ENCODE peak calls at places on chromosomes 5 and 9, in nine cellular contexts. V is transverse colon; T is bronchial epithelial cell; J is heart right ventricle; C is CD8-positive, alpha-beta T cell; Z is choroid plexus epithelial cell; U is left ventricle myocardium inferior; A is neural progenitor cell; E is GM12878. O is an unnamed sample.

GRCh38 chr9:19028835-19029451 is 4.1 kb downstream of the SAXO1 start:
- DNase-seq in E (no peak), C (no peak), J (peak; percentile 60), U (no peak), Z (peak; percentile 87), T (peak; percentile 52), V (peak; percentile 29), A (peak; percentile 81), O (peak; percentile 85)

GRCh38 chr9:78273761-78274160 is 23.2 kb upstream of the PSAT1 start:
- DNase-seq in T (peak; percentile 16), A (no peak), E (no peak), V (no peak), C (no peak), U (no peak), J (no peak), Z (peak; percentile 69), O (peak; percentile 44)

GRCh38 chr9:124635285-124635684 is 128.1 kb upstream of the NR5A1 start:
- DNase-seq in U (no peak), T (no peak), V (no peak), E (no peak), Z (no peak), J (no peak), C (no peak), A (no peak), O (no peak)

GRCh38 chr5:158380661-158381060 is 521.7 kb upstream of the CLINT1 start:
- DNase-seq in Z (no peak), U (no peak), J (no peak), V (no peak), A (no peak), T (peak; percentile 86), C (no peak), E (no peak), O (no peak)

GRCh38 chr5:134477462-134478245 is 47.8 kb upstream of the JADE2 start:
- DNase-seq in T (no peak), Z (peak; percentile 28), U (no peak), E (no peak), A (no peak), C (no peak), J (no peak), V (peak; percentile 34), O (peak; percentile 45)

GRCh38 chr9:129990269-129991005 is 52.6 kb downstream of the FNBP1 start:
- DNase-seq in A (no peak), V (peak; percentile 37), T (no peak), Z (no peak), U (no peak), C (no peak), E (no peak), J (no peak), O (no peak)

GRCh38 chr5:40503438-40503837 is 176.3 kb upstream of the PTGER4 start:
- DNase-seq in C (no peak), T (no peak), U (no peak), A (no peak), V (peak; percentile 14), E (no peak), J (no peak), Z (peak; percentile 14), O (no peak)

GRCh38 chr9:33468797-33469621 is 4.7 kb downstream of the NOL6 start:
- DNase-seq in U (no peak), Z (no peak), E (no peak), C (no peak), T (no peak), J (no peak), A (no peak), V (no peak), O (no peak)

GRCh38 chr5:66849803-66850202 is 253.6 kb downstream of the MAST4 start:
- DNase-seq in V (no peak), U (no peak), C (no peak), T (peak; percentile 95), Z (peak; percentile 64), J (no peak), E (no peak), A (no peak), O (peak; percentile 82)

GRCh38 chr9:121858788-121859187 is 207.4 kb downstream of the DAB2IP start:
- DNase-seq in V (no peak), U (no peak), C (no peak), T (no peak), Z (no peak), A (no peak), E (no peak), J (no peak), O (no peak)

GRCh38 chr9:77707696-77708095 is 59.6 kb upstream of the GNA14 start:
- DNase-seq in V (peak; percentile 51), T (peak; percentile 97), U (peak; percentile 51), J (peak; percentile 46), E (no peak), A (no peak), Z (peak; percentile 99), C (no peak), O (peak; percentile 98)

GRCh38 chr9:131008086-131008485 is 888 bp upstream of the LAMC3 start:
- DNase-seq in C (no peak), T (no peak), J (no peak), E (no peak), A (no peak), V (no peak), Z (no peak), U (no peak), O (no peak)

DNA sequence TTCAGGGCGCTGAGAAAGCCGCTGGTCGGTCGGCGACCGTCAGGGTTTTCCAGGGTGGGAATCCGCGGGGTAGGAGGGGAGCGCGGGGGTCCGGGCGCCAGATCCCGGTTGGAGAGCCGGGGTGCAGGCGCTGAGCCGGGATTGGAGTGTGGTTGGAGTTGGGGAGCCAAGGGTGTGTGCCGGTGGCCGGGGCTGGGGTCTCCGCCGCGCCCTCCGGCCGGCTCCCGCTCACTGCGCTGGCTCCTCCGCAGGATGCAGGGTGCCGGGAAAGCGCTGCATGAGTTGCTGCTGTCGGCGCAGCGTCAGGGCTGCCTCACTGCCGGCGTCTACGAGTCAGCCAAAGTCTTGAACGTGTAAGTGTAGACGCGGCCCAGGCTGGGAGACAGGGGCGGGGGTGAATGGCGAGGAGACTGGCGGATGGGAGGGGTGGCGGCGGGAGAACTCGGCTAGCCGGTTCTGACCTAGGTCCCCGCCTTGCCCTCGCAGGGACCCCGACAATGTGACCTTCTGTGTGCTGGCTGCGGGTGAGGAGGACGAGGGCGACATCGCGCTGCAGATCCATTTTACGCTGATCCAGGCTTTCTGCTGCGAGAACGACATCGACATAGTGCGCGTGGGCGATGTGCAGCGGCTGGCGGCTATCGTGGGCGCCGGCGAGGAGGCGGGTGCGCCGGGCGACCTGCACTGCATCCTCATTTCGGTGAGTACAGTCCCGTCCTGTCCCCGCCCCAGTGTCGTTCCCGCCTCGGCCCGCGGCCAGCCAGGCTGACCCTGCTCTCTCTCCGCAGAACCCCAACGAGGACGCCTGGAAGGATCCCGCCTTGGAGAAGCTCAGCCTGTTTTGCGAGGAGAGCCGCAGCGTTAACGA is 603 bp downstream of the GADD45G start:
- DNase-seq in T (peak; percentile 28), V (peak; percentile 65), Z (peak; percentile 44), C (peak; percentile 27), A (peak; percentile 62), U (peak; percentile 69), J (peak; percentile 59), E (no peak), O (peak; percentile 47)
- H3K4me3 ChIP-seq in T (peak overlapping the region; percentile 52), V (peak overlapping the region; percentile 66), Z (peak overlapping the region; percentile 50), C (peak overlapping the region; percentile 64), A (peak overlapping the region; percentile 48), U (peak overlapping the region; percentile 76), J (peak overlapping the region; percentile 75), E (peak overlapping the region; percentile 59), O (peak overlapping the region; percentile 51)

DNA sequence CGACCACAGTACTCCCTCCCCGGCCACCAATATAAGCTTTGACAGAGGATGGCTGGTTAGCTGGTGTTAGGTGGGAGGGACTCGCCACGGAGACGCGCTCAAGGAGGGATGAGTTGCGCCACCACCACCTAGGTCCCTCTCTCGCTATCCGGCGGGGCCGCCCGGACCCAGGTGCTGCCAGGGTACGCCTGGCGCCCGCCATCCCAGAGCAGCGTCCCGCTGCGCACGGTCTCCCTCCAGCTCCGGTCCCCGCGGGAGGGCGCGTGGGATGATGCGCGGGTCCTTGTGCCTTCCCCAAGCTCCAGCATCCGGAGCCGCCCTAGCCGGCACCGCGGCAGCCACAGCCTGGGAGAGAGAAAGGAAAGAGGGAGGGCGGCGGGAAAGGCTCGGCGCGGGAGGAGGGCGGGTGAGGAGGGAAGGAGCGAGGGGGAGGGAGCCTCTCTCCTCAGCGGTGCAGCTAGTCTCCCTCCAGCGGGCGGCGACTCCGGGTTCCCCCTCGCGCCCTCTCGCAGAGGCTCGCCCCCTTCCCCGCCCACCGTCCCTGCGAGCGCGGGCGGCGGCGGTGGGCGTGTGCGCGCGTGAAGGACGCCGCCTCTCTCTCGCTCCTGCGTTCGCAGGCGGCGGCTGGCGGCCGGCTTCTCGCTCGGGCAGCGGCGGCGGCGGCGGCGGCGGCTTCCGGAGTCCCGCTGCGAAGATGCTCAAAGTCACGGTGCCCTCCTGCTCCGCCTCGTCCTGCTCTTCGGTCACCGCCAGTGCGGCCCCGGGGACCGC is at the start of gene CAMK4:
- DNase-seq in C (peak; percentile 78), J (peak; percentile 54), Z (peak; percentile 59), V (peak; percentile 60), A (peak; percentile 93), E (no peak), U (peak; percentile 62), T (peak; percentile 39), O (peak; percentile 73)
- TF ChIP-seq CTCF in C (peak; percentile 46), J (no peak), Z (no peak), V (no peak), A (peak; percentile 28), E (peak; percentile 35), U (peak; percentile 27), T (no peak), O (peak; percentile 16)

DNA sequence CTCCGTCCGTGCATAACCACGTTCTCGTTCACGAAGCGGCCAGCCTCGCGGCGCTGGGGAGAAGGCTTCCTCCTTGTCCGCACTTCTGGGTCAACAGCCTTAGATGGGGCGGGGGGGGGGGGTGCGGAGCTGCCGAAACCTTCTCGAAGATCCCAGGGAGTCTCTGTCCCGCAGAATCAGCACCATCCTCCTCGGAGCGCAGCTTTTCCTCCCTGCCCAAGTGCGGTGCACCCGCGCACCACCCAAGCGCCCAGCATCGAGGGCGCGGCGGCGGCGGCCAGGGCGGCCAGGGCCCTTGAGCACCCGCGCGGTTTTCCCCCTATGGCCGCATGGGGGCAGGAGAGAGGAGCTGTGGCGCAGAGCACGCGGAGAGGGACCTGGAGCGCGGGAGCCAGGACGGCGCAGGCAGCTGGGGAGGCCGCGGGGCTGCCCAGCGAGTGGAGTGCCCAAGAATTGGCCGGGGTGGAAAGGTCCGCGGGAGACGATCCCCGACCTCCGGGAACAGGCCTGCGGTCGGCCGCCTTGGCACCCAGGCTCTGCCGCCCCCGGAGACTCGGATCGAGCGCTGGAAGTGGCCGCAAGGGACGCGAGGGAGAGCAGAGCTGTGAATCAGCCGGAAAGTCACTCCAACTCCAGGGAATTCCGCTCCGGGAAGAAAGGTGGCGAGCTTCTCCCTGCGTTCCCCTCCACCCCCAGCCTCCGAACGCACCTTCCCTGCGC is 43.1 kb downstream of the TMEM174 start:
- DNase-seq in J (peak; percentile 58), C (peak; percentile 42), U (peak; percentile 66), A (peak; percentile 91), V (peak; percentile 83), T (peak; percentile 61), Z (peak; percentile 77), E (no peak), O (peak; percentile 80)
- H3K4me3 ChIP-seq in J (peak overlapping the region; percentile 38), C (peak overlapping the region; percentile 39), U (peak overlapping the region; percentile 61), A (peak overlapping the region; percentile 41), V (no peak overlapping the region), T (peak overlapping the region; percentile 39), Z (peak overlapping the region; percentile 59), E (no peak overlapping the region), O (peak overlapping the region; percentile 26)

GRCh38 chr5:145347026-145347616 is 488.0 kb downstream of the PRELID2 start:
- DNase-seq in T (peak; percentile 47), J (no peak), E (no peak), V (no peak), Z (peak; percentile 94), A (peak; percentile 62), U (no peak), C (no peak), O (peak; percentile 84)
- TF ChIP-seq CTCF in T (peak; percentile 63), J (no peak), E (peak; percentile 42), V (no peak), Z (peak; percentile 93), A (peak; percentile 66), U (peak; percentile 55), C (no peak), O (peak; percentile 86)